ENCODE peak calls at places on chromosomes 12 and 14, in four cellular contexts. G is activated CD4-positive, alpha-beta T cell treated with anti-CD3 and anti-CD28 coated beads for 4 hours; W is SW480; L is stimulated activated naive CD8-positive, alpha-beta T cell treated with anti-CD3 and anti-CD28 coated beads, Interleukin-15, amount 100 ng/mL, for 72 hours. Z is an unnamed sample.
A peak's percentile ranks its signal among the peaks of the same experiment; 100 is the strongest.

GRCh38 chr12:43370299-43370698 is 181.7 kb downstream of the ADAMTS20 start:
- DNase-seq in G (no peak), L (no peak), W (peak; percentile 98), Z (no peak)

GRCh38 chr12:94100254-94100653 is 48.1 kb upstream of the PLXNC1 start:
- DNase-seq in G (peak; percentile 7), W (peak; percentile 77), L (peak; percentile 70), Z (peak; percentile 53)

GRCh38 chr12:33322519-33322918 is 117.1 kb downstream of the SYT10 start:
- DNase-seq in G (no peak), L (no peak), W (peak; percentile 6), Z (no peak)

GRCh38 chr12:98594050-98594853 is 766 bp downstream of the SLC25A3 start:
- DNase-seq in L (no peak), G (no peak), W (peak; percentile 7), Z (peak; percentile 59)

GRCh38 chr12:126384029-126384564 is 1318.9 kb downstream of the AACS start:
- DNase-seq in G (no peak), W (no peak), L (no peak), Z (no peak)

GRCh38 chr14:27528328-27528727 is 930.5 kb upstream of the NOVA1 start:
- DNase-seq in L (no peak), W (peak; percentile 41), G (no peak), Z (peak; percentile 44)

GRCh38 chr12:101783838-101784237 is 44.6 kb upstream of the SYCP3 start:
- DNase-seq in W (no peak), L (no peak), G (no peak), Z (no peak)

GRCh38 chr12:57983150-57983857 is 41.9 kb downstream of the ATP23 start:
- DNase-seq in L (peak; percentile 16), W (peak; percentile 46), G (no peak), Z (peak; percentile 64)

GRCh38 chr12:98456583-98457573 is 58.5 kb upstream of the TMPO start:
- DNase-seq in L (peak; percentile 22), G (peak; percentile 15), W (peak; percentile 11), Z (peak; percentile 79)

GRCh38 chr14:34329281-34329680 is 132.8 kb downstream of the SPTSSA start:
- DNase-seq in W (no peak), G (no peak), L (no peak), Z (no peak)

GRCh38 chr12:22046090-22046967 is at the start of gene CMAS:
- DNase-seq in W (peak; percentile 92), G (peak; percentile 79), L (peak; percentile 76), Z (peak; percentile 89)

GRCh38 chr14:32224731-32225377 is 21.8 kb upstream of the RNU6-8 start:
- DNase-seq in L (no peak), W (peak; percentile 71), G (no peak), Z (peak; percentile 81)

GRCh38 chr12:3323002-3323685 is 167.9 kb upstream of the PRMT8 start:
- DNase-seq in W (no peak), G (no peak), L (no peak), Z (no peak)

GRCh38 chr12:77382096-77382742 is 316.9 kb upstream of the E2F7 start:
- DNase-seq in G (no peak), W (no peak), L (no peak), Z (no peak)

GRCh38 chr12:67424784-67425183 is 155.6 kb downstream of the CAND1 start:
- DNase-seq in G (no peak), L (no peak), W (no peak), Z (no peak)

GRCh38 chr14:89707086-89707485 is 247.4 kb downstream of the EFCAB11 start:
- DNase-seq in W (no peak), L (no peak), G (no peak), Z (no peak)

GRCh38 chr14:22614240-22614799 is 16.2 kb downstream of the ABHD4 start:
- DNase-seq in L (no peak), G (no peak), W (peak; percentile 84), Z (peak; percentile 90)

GRCh38 chr14:21192875-21193535 is 37.1 kb upstream of the OR5AU1 start:
- DNase-seq in G (no peak), L (no peak), W (no peak), Z (no peak)

Z was measured in hepatocyte.